ENCODE peak calls at places on chromosomes 7 and 10, in nine cellular contexts. Q, R, N, F, K, B, D, P and L are unnamed samples.

GRCh38 chr7:91264924-91265681 is 870 bp downstream of the FZD1 start:
- DNase-seq in Q (peak), R (peak), N (no peak), F (peak), K (no peak), B (peak), D (peak), P (peak), L (peak)

GRCh38 chr10:14063531-14064317 is 267.0 kb downstream of the FRMD4A start:
- DNase-seq in Q (peak), R (no peak), N (no peak), F (peak), K (no peak), B (peak), D (peak), P (no peak), L (no peak)

GRCh38 chr10:17989908-17990767 is 38.4 kb downstream of the SLC39A12 start:
- DNase-seq in Q (no peak), R (no peak), N (no peak), F (peak), K (no peak), B (no peak), D (no peak), P (peak), L (no peak)

GRCh38 chr10:22988581-22989360 is 60.9 kb downstream of the ARMC3 start:
- DNase-seq in Q (peak), R (peak), N (no peak), F (peak), K (no peak), B (peak), D (peak), P (peak), L (peak)

GRCh38 chr7:65448824-65449504 is 75.3 kb downstream of the ZNF92 start:
- DNase-seq in Q (no peak), R (no peak), N (no peak), F (peak), K (no peak), B (no peak), D (no peak), P (peak), L (no peak)

GRCh38 chr7:28547115-28547514 is 134.8 kb downstream of the CREB5 start:
- DNase-seq in Q (no peak), R (no peak), N (no peak), F (no peak), K (no peak), B (no peak), D (no peak), P (no peak), L (no peak)

GRCh38 chr10:112716924-112717348 is 233.1 kb upstream of the TCF7L2 start:
- DNase-seq in Q (no peak), R (no peak), N (no peak), F (peak), K (no peak), B (no peak), D (no peak), P (peak), L (peak)

GRCh38 chr7:33982425-33982786 is 77.1 kb downstream of the BMPER start:
- DNase-seq in Q (no peak), R (peak), N (no peak), F (peak), K (no peak), B (no peak), D (peak), P (peak), L (peak)

GRCh38 chr7:158649279-158649678 is 55.3 kb downstream of the NCAPG2 start:
- DNase-seq in Q (no peak), R (no peak), N (no peak), F (peak), K (no peak), B (no peak), D (no peak), P (peak), L (peak)

GRCh38 chr7:5554287-5554785 is 130.7 kb upstream of the TNRC18 start:
- DNase-seq in Q (no peak), R (no peak), N (no peak), F (no peak), K (no peak), B (no peak), D (no peak), P (no peak), L (no peak)

GRCh38 chr7:125074141-125074540 is 144.5 kb upstream of the POT1 start:
- DNase-seq in Q (no peak), R (no peak), N (no peak), F (no peak), K (no peak), B (no peak), D (no peak), P (peak), L (no peak)

GRCh38 chr10:10870523-10871241 is 147.0 kb upstream of the CELF2 start:
- DNase-seq in Q (no peak), R (peak), N (no peak), F (no peak), K (no peak), B (no peak), D (no peak), P (no peak), L (no peak)

GRCh38 chr10:29317027-29317420 is 28.2 kb downstream of the LYZL1 start:
- DNase-seq in Q (no peak), R (no peak), N (no peak), F (peak), K (no peak), B (no peak), D (no peak), P (no peak), L (no peak)

GRCh38 chr7:78296689-78297371 is 498.3 kb downstream of the PHTF2 start:
- DNase-seq in Q (no peak), R (no peak), N (no peak), F (no peak), K (no peak), B (no peak), D (no peak), P (peak), L (no peak)

GRCh38 chr10:99540339-99540672 is 7.6 kb downstream of the NKX2-3 start:
- DNase-seq in Q (no peak), R (peak), N (no peak), F (no peak), K (no peak), B (no peak), D (no peak), P (no peak), L (no peak)
- H3K4me3 ChIP-seq in Q (peak), R (peak), N (peak), F (no peak), K (no peak), B (no peak), D (peak), P (no peak), L (no peak)

DNA sequence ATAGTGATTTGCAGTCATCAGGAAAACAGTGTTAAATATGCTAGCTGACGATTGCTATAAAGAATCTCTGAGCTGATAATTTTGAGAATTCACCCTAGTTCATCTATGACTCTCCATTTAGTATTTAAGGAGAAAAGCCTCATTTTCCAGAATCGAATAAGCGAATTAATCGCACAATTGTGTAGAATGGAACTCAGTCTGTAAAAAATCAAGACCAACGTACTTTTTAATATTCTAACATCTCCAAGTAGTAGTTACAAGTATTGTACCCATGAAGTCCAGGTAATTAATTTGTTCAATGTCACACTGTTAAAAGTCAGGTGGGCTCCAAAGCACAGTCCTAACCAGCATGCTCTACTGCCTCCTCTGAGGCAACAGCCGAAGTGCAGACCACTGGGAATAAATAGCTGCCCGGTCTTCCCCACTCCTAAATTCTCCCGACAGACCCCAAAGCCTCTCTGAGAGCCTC is 380 bp upstream of the AGBL3 start:
- DNase-seq in Q (no peak), R (no peak), N (no peak), F (no peak), K (no peak), B (no peak), D (no peak), P (no peak), L (no peak)
- TF ChIP-seq CTCF in Q (no peak), R (peak), N (peak), F (peak), K (no peak), B (no peak), D (no peak), P (no peak), L (no peak)

DNA sequence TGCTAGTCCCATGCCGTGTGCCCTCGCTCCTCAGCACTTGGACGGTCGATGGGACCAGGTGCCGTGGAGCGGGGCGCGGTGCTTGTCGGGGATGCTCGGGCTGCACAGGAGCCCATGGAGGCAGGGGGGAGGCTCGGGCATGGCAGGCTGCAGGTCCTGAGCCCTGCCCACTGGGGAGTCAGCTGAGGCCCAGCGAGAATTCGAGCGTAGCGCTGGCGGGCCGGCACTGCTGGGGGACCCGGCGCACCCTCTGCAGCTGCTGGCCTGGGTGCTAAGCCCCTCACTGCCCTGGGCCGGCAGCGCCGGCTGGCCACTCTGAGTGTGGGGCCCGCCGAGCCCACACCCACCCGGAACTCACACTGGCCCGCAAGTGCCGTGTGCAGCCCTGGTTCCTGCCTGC is 44.7 kb downstream of the ST7 start:
- DNase-seq in Q (no peak), R (no peak), N (no peak), F (no peak), K (no peak), B (no peak), D (no peak), P (no peak), L (no peak)
- H3K4me3 ChIP-seq in Q (no peak), R (no peak), N (no peak), F (no peak), K (no peak), B (no peak), D (no peak), P (no peak), L (no peak)

DNA sequence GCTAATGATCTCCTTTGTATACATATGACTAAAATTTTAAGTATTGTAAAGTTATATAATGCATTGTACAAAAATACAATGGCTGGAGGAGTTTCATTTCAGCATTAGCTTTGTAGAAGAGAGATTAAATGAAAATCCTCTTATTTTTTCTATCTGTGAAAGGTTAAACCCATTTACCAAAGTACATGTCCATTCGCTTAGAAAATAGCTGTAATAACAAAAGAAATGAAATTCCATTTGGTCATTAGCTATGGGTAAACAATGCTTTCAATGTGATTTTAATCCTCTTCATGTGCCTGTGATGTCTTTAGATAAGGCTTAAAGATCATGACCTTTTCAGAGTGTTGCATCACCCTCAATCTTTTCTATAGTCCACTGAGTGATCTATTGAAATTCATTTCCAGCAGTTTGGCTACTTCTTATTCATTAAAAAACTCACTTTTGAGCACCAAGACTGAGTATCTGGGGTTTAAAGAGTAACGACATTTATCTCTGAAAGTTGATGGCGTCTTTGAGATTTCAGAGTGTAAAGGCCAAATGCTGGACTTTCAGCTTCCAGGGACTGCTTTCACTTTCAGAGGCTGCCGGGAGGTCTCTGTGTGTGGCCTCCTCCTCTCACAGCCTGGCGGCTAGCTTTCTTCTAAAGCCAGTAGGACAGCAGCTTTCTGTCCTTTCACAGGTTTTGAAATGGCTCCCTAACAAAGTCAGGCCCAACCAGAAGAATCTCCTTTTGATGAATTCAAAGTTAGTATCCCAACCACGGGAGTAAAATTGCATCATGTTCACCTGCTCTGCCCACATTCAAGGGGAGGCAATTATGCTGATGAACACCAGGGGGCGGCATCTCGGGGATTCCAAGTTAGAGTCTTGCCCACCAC is 701.4 kb upstream of the COBL start:
- DNase-seq in Q (no peak), R (peak), N (peak), F (no peak), K (no peak), B (no peak), D (peak), P (no peak), L (no peak)
- TF ChIP-seq CTCF in Q (no peak), R (peak), N (peak), F (no peak), K (no peak), B (no peak), D (no peak), P (peak), L (peak)

GRCh38 chr7:88090671-88091070 is 129.2 kb downstream of the SRI start:
- DNase-seq in Q (no peak), R (no peak), N (no peak), F (no peak), K (no peak), B (no peak), D (no peak), P (no peak), L (no peak)
- H3K4me3 ChIP-seq in Q (no peak), R (no peak), N (no peak), F (no peak), K (peak), B (no peak), D (no peak), P (no peak), L (no peak)

GRCh38 chr7:99997545-99998137 is 17.8 kb upstream of the ZKSCAN1 start:
- DNase-seq in Q (no peak), R (peak), N (no peak), F (no peak), K (no peak), B (no peak), D (peak), P (no peak), L (no peak)
- TF ChIP-seq CTCF in Q (peak), R (peak), N (peak), F (no peak), K (no peak), B (peak), D (peak), P (peak), L (no peak)

DNA sequence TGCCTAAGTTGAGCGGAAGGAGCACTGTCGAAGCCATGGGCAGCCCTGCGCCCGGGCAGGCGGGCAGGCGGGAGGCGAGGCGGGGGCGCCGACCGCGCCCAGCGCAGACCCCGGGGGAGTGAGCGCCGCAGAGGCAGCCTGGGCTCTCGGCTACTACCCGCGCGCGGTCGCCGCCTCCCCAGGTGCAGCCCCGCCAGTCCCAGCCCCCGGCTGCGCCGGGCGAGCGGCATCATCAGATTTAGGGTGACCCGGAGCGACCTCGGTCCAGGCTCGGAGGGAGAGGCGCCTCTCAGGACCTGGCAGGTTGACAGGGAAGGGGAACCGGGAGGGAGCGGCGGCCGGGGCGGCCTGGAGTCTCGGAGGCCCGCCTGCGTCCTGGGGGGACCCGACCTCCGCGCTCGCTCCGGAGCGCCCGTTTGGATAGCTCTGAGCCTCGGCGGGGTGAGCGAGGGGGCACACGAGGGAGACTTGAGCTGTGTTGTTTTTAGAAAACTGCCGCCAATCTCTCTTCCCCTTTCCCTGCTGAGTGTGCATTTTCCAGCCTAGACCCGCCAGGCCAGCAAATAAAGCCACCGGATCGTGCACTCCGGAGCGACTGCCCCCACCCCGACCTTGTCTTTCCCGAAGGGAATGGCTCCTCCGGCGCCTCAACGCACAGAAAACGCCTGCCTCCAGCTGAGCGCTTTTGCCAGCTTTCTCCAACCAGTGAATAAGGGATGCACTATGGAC is 2.3 kb upstream of the NRP1 start:
- DNase-seq in Q (no peak), R (peak), N (no peak), F (no peak), K (no peak), B (no peak), D (peak), P (no peak), L (no peak)
- H3K4me3 ChIP-seq in Q (peak), R (peak), N (peak), F (peak), K (peak), B (peak), D (peak), P (peak), L (peak)